ENCODE peak calls at places on chromosomes 13 and 19, in seven cellular contexts. I is C1 segment of cervical spinal cord; W is stimulated activated CD8-positive, alpha-beta memory T cell treated with anti-CD3 and anti-CD28 coated beads, Interleukin-15, amount 100 ng/mL, for 24 hours; R is bronchial epithelial cell; K is frontal cortex; V is ovary; P is left kidney. C is an unnamed sample.

GRCh38 chr19:11378319-11379189 is 4.1 kb downstream of the SWSAP1 start:
- DNase-seq in I (peak; percentile 43), W (no peak), R (peak; percentile 86), K (no peak), V (peak; percentile 58), P (peak; percentile 82), C (no peak)

GRCh38 chr19:996051-996838 is 4.0 kb upstream of the GRIN3B start:
- DNase-seq in I (no peak), W (peak; percentile 26), R (peak; percentile 54), K (peak; percentile 73), V (no peak), P (peak; percentile 75), C (peak; percentile 38)

GRCh38 chr19:33767898-33768413 is 28.7 kb upstream of the KCTD15 start:
- DNase-seq in I (no peak), W (no peak), R (no peak), K (no peak), V (no peak), P (peak; percentile 93), C (no peak)

GRCh38 chr19:12754465-12755196 is 3.0 kb downstream of the BEST2 start:
- DNase-seq in I (no peak), W (no peak), R (no peak), K (no peak), V (no peak), P (peak; percentile 17), C (no peak)

GRCh38 chr19:56294557-56294956 is 20.1 kb downstream of the ZSCAN5A start:
- DNase-seq in I (peak; percentile 10), W (no peak), R (peak; percentile 83), K (peak; percentile 23), V (no peak), P (no peak), C (no peak)

GRCh38 chr13:58953638-58954037 is 1210.1 kb downstream of the DIAPH3 start:
- DNase-seq in I (no peak), W (no peak), R (no peak), K (no peak), V (no peak), P (no peak), C (no peak)

GRCh38 chr19:45040059-45040767 is 1.4 kb downstream of the CLASRP start:
- DNase-seq in I (no peak), W (no peak), R (no peak), K (no peak), V (no peak), P (no peak), C (no peak)

GRCh38 chr13:61608138-61608537 is 192.5 kb upstream of the PCDH20 start:
- DNase-seq in I (no peak), W (no peak), R (no peak), K (no peak), V (no peak), P (no peak), C (no peak)

GRCh38 chr19:7904074-7905020 is 670 bp downstream of the MAP2K7 start:
- DNase-seq in I (no peak), W (no peak), R (no peak), K (peak; percentile 87), V (peak; percentile 84), P (peak; percentile 58), C (no peak)

GRCh38 chr13:114035186-114035582 is 61.3 kb upstream of the C13orf46 start:
- DNase-seq in I (no peak), W (no peak), R (no peak), K (no peak), V (no peak), P (no peak), C (no peak)

GRCh38 chr13:45167611-45168554 is 33.0 kb downstream of the KCTD4 start:
- DNase-seq in I (no peak), W (no peak), R (peak; percentile 99), K (no peak), V (no peak), P (no peak), C (no peak)

GRCh38 chr19:16588089-16588823 is 16.0 kb upstream of the SLC35E1 start:
- DNase-seq in I (peak; percentile 38), W (no peak), R (no peak), K (peak; percentile 36), V (no peak), P (peak; percentile 33), C (peak; percentile 40)

GRCh38 chr19:10543420-10544241 is at the start of gene ATG4D:
- DNase-seq in I (peak; percentile 87), W (peak; percentile 77), R (peak; percentile 52), K (peak; percentile 97), V (peak; percentile 86), P (peak; percentile 90), C (peak; percentile 93)

GRCh38 chr19:4088975-4089374 is 22.3 kb upstream of the ZBTB7A start:
- DNase-seq in I (no peak), W (no peak), R (no peak), K (no peak), V (no peak), P (no peak), C (no peak)

GRCh38 chr19:10551698-10552301 is 8.1 kb downstream of the ATG4D start:
- DNase-seq in I (no peak), W (no peak), R (peak; percentile 62), K (no peak), V (no peak), P (no peak), C (no peak)

GRCh38 chr13:48412881-48413351 is at the start of gene LPAR6:
- DNase-seq in I (no peak), W (no peak), R (peak; percentile 80), K (no peak), V (peak; percentile 21), P (peak; percentile 78), C (no peak)

GRCh38 chr19:41324231-41324702 is 14.3 kb downstream of the CCDC97 start:
- DNase-seq in I (peak; percentile 6), W (no peak), R (no peak), K (no peak), V (no peak), P (no peak), C (no peak)

GRCh38 chr13:36696410-36696809 is 22.6 kb downstream of the SERTM1 start:
- DNase-seq in I (no peak), W (no peak), R (no peak), K (no peak), V (no peak), P (peak; percentile 33), C (no peak)

GRCh38 chr13:41061914-41062837 is 867 bp downstream of the WBP4 start:
- DNase-seq in I (no peak), W (no peak), R (peak; percentile 78), K (peak; percentile 40), V (no peak), P (no peak), C (peak; percentile 42)

GRCh38 chr13:52053460-52053859 is 29.0 kb downstream of the UTP14C start:
- DNase-seq in I (no peak), W (no peak), R (peak; percentile 15), K (no peak), V (no peak), P (no peak), C (no peak)

GRCh38 chr13:102591988-102592781 is 4.6 kb upstream of the TPP2 start:
- DNase-seq in I (peak; percentile 84), W (peak; percentile 49), R (peak; percentile 50), K (peak; percentile 40), V (peak; percentile 75), P (peak; percentile 94), C (peak; percentile 84)

GRCh38 chr19:5080809-5081208 is 111.9 kb downstream of the KDM4B start:
- DNase-seq in I (no peak), W (no peak), R (no peak), K (no peak), V (no peak), P (no peak), C (no peak)

GRCh38 chr19:39183100-39183499 is 13.7 kb upstream of the NCCRP1 start:
- DNase-seq in I (no peak), W (no peak), R (peak; percentile 27), K (no peak), V (no peak), P (no peak), C (no peak)

GRCh38 chr19:45885556-45886426 is at the start of gene IRF2BP1:
- DNase-seq in I (peak; percentile 91), W (peak; percentile 59), R (peak; percentile 83), K (peak; percentile 93), V (peak; percentile 91), P (peak; percentile 98), C (peak; percentile 95)

GRCh38 chr19:33622809-33623511 is 1.2 kb downstream of the CHST8 start:
- DNase-seq in I (no peak), W (no peak), R (no peak), K (peak; percentile 43), V (peak; percentile 15), P (peak; percentile 33), C (peak; percentile 62)

GRCh38 chr19:45104658-45105384 is 11.8 kb downstream of the PPP1R37 start:
- DNase-seq in I (no peak), W (no peak), R (no peak), K (no peak), V (no peak), P (no peak), C (no peak)

GRCh38 chr13:86087241-86087640 is 288.0 kb upstream of the SLITRK6 start:
- DNase-seq in I (no peak), W (no peak), R (peak; percentile 71), K (no peak), V (no peak), P (no peak), C (no peak)

GRCh38 chr13:73851104-73851503 is 283.1 kb downstream of the KLF12 start:
- DNase-seq in I (no peak), W (no peak), R (no peak), K (no peak), V (no peak), P (no peak), C (no peak)

GRCh38 chr19:5078666-5079409 is 109.9 kb downstream of the KDM4B start:
- DNase-seq in I (peak; percentile 41), W (no peak), R (no peak), K (peak; percentile 56), V (no peak), P (no peak), C (peak; percentile 35)

GRCh38 chr19:8392017-8392591 is 1.9 kb downstream of the RAB11B start:
- DNase-seq in I (peak; percentile 52), W (no peak), R (no peak), K (no peak), V (no peak), P (no peak), C (no peak)

GRCh38 chr13:47420568-47420967 is 523.7 kb upstream of the HTR2A start:
- DNase-seq in I (no peak), W (no peak), R (no peak), K (no peak), V (no peak), P (no peak), C (no peak)

GRCh38 chr13:113077953-113078894 is 27.4 kb upstream of the F7 start:
- DNase-seq in I (no peak), W (no peak), R (no peak), K (no peak), V (no peak), P (no peak), C (no peak)

GRCh38 chr13:39789451-39789850 is 134.0 kb downstream of the COG6 start:
- DNase-seq in I (no peak), W (no peak), R (peak; percentile 67), K (no peak), V (no peak), P (no peak), C (no peak)

GRCh38 chr13:37127706-37128241 is 22.3 kb upstream of the CSNK1A1L start:
- DNase-seq in I (peak; percentile 29), W (no peak), R (peak; percentile 73), K (peak; percentile 12), V (no peak), P (no peak), C (no peak)

GRCh38 chr19:41218615-41219507 is at the start of gene AXL:
- DNase-seq in I (peak; percentile 72), W (no peak), R (peak; percentile 94), K (peak; percentile 64), V (peak; percentile 87), P (peak; percentile 94), C (peak; percentile 21)

C was measured in cerebellum.